ENCODE peak calls at places on chromosomes 13 and 19, in ten cellular contexts. O, M, G, N, P, I, Y, A, F and T are unnamed samples. For H3K4me1, the result is how much of the 10 kb centered on the place peaks cover.

GRCh38 chr13:56351041-56351440 is 789.7 kb upstream of the PRR20A start:
- DNase-seq in O (no peak), M (no peak), G (no peak), N (no peak), P (no peak), I (peak), Y (no peak), A (no peak), F (no peak), T (no peak)

GRCh38 chr13:62294210-62294609 is 878.6 kb upstream of the PCDH20 start:
- DNase-seq in O (no peak), M (no peak), G (no peak), N (no peak), P (no peak), I (no peak), Y (no peak), A (no peak), F (no peak), T (no peak)

GRCh38 chr19:10577951-10578350 is 9.2 kb downstream of the AP1M2 start:
- DNase-seq in O (no peak), M (no peak), G (no peak), N (no peak), P (no peak), I (no peak), Y (no peak), A (no peak), F (no peak), T (no peak)

GRCh38 chr13:74090869-74091605 is 43.2 kb downstream of the KLF12 start:
- DNase-seq in O (no peak), M (peak), G (no peak), N (no peak), P (no peak), I (no peak), Y (no peak), A (peak), F (no peak), T (no peak)

GRCh38 chr13:49914947-49915346 is 21.2 kb downstream of the SPRYD7 start:
- DNase-seq in O (no peak), M (no peak), G (no peak), N (no peak), P (no peak), I (no peak), Y (no peak), A (no peak), F (no peak), T (no peak)

GRCh38 chr19:15216363-15216762 is 15.6 kb upstream of the NOTCH3 start:
- DNase-seq in O (no peak), M (no peak), G (no peak), N (no peak), P (no peak), I (no peak), Y (no peak), A (no peak), F (no peak), T (no peak)

GRCh38 chr13:77265336-77265735 is 61.6 kb downstream of the MYCBP2 start:
- DNase-seq in O (no peak), M (no peak), G (no peak), N (no peak), P (no peak), I (no peak), Y (no peak), A (no peak), F (no peak), T (no peak)

GRCh38 chr13:33194820-33195692 is 90.5 kb downstream of the STARD13 start:
- DNase-seq in O (peak), M (no peak), G (no peak), N (no peak), P (no peak), I (no peak), Y (no peak), A (no peak), F (no peak), T (no peak)

GRCh38 chr19:34241513-34242337 is 12.6 kb upstream of the GARRE1 start:
- DNase-seq in O (peak), M (peak), G (no peak), N (no peak), P (peak), I (peak), Y (no peak), A (no peak), F (no peak), T (peak)

GRCh38 chr13:38602261-38602660 is 84.6 kb upstream of the FREM2 start:
- DNase-seq in O (no peak), M (no peak), G (no peak), N (no peak), P (no peak), I (no peak), Y (peak), A (no peak), F (no peak), T (no peak)

GRCh38 chr19:15107056-15108010 is at the start of gene SYDE1:
- DNase-seq in O (peak), M (no peak), G (peak), N (no peak), P (no peak), I (peak), Y (no peak), A (no peak), F (no peak), T (peak)

GRCh38 chr19:3692141-3693029 is 7.9 kb downstream of the PIP5K1C start:
- DNase-seq in O (no peak), M (peak), G (no peak), N (no peak), P (no peak), I (no peak), Y (no peak), A (peak), F (no peak), T (peak)

GRCh38 chr13:38341149-38341692 is 8.4 kb upstream of the UFM1 start:
- DNase-seq in O (no peak), M (no peak), G (no peak), N (no peak), P (no peak), I (no peak), Y (no peak), A (no peak), F (no peak), T (no peak)

GRCh38 chr19:47725759-47726401 is 12.7 kb downstream of the EHD2 start:
- DNase-seq in O (peak), M (no peak), G (no peak), N (peak), P (no peak), I (peak), Y (no peak), A (no peak), F (no peak), T (no peak)

GRCh38 chr13:75836441-75836840 is 200.3 kb downstream of the LMO7 start:
- DNase-seq in O (no peak), M (no peak), G (no peak), N (peak), P (no peak), I (peak), Y (no peak), A (no peak), F (no peak), T (no peak)

GRCh38 chr13:111291908-111292307 is 28.5 kb upstream of the TEX29 start:
- DNase-seq in O (no peak), M (no peak), G (no peak), N (no peak), P (no peak), I (no peak), Y (no peak), A (no peak), F (no peak), T (no peak)

GRCh38 chr19:48683349-48683748 is 10.5 kb upstream of the NTN5 start:
- DNase-seq in O (no peak), M (no peak), G (peak), N (no peak), P (peak), I (no peak), Y (peak), A (no peak), F (no peak), T (no peak)

GRCh38 chr13:23558675-23559536 is 11.3 kb upstream of the TNFRSF19 start:
- DNase-seq in O (peak), M (no peak), G (peak), N (peak), P (no peak), I (peak), Y (peak), A (no peak), F (peak), T (peak)

GRCh38 chr13:111905609-111905945 is 161.4 kb upstream of the SOX1 start:
- DNase-seq in O (no peak), M (no peak), G (no peak), N (no peak), P (no peak), I (no peak), Y (no peak), A (no peak), F (no peak), T (no peak)

GRCh38 chr13:46687810-46688209 is 109.2 kb downstream of the ESD start:
- DNase-seq in O (peak), M (no peak), G (no peak), N (no peak), P (no peak), I (peak), Y (no peak), A (no peak), F (no peak), T (peak)

GRCh38 chr13:40668335-40668734 is 1.9 kb upstream of the FOXO1 start:
- DNase-seq in O (peak), M (peak), G (peak), N (peak), P (peak), I (peak), Y (peak), A (no peak), F (peak), T (no peak)

GRCh38 chr13:113275387-113275786 is 21.7 kb upstream of the LAMP1 start:
- DNase-seq in O (peak), M (peak), G (peak), N (peak), P (peak), I (peak), Y (peak), A (peak), F (no peak), T (peak)

GRCh38 chr13:104318121-104318520 is 1251.9 kb upstream of the SLC10A2 start:
- DNase-seq in O (no peak), M (no peak), G (no peak), N (no peak), P (no peak), I (peak), Y (no peak), A (no peak), F (no peak), T (no peak)

GRCh38 chr19:14062558-14062855 is 631 bp upstream of the PALM3 start:
- DNase-seq in O (no peak), M (no peak), G (no peak), N (no peak), P (no peak), I (no peak), Y (no peak), A (no peak), F (no peak), T (no peak)

GRCh38 chr13:86425127-86425526 is 625.9 kb upstream of the SLITRK6 start:
- DNase-seq in O (no peak), M (no peak), G (no peak), N (no peak), P (no peak), I (peak), Y (no peak), A (no peak), F (no peak), T (no peak)

GRCh38 chr19:50909240-50910070 is 1.7 kb downstream of the KLK4 start:
- DNase-seq in O (peak), M (peak), G (peak), N (peak), P (no peak), I (peak), Y (peak), A (no peak), F (no peak), T (peak)

GRCh38 chr13:30112602-30113435 is 194.5 kb downstream of the KATNAL1 start:
- DNase-seq in O (peak), M (peak), G (peak), N (peak), P (peak), I (peak), Y (peak), A (peak), F (peak), T (peak)

GRCh38 chr19:17333611-17334413 is 843 bp downstream of the ANO8 start:
- DNase-seq in O (peak), M (peak), G (peak), N (no peak), P (peak), I (peak), Y (no peak), A (peak), F (no peak), T (peak)

GRCh38 chr13:46183018-46183940 is 1.3 kb upstream of the LCP1 start:
- DNase-seq in O (no peak), M (peak), G (no peak), N (no peak), P (no peak), I (no peak), Y (no peak), A (no peak), F (no peak), T (no peak)

GRCh38 chr13:43785681-43786471 is 896 bp downstream of the ENOX1 start:
- DNase-seq in O (peak), M (no peak), G (peak), N (peak), P (peak), I (peak), Y (peak), A (no peak), F (peak), T (peak)

GRCh38 chr19:54188224-54188871 is 1.0 kb downstream of the MBOAT7 start:
- DNase-seq in O (peak), M (peak), G (no peak), N (no peak), P (no peak), I (peak), Y (peak), A (no peak), F (no peak), T (no peak)

GRCh38 chr13:92913840-92914239 is 312.8 kb upstream of the GPC6 start:
- DNase-seq in O (no peak), M (no peak), G (no peak), N (no peak), P (no peak), I (no peak), Y (no peak), A (no peak), F (no peak), T (no peak)

GRCh38 chr19:19514215-19514633 is 1.1 kb downstream of the TSSK6 start:
- DNase-seq in O (no peak), M (no peak), G (peak), N (no peak), P (no peak), I (no peak), Y (peak), A (no peak), F (no peak), T (no peak)

GRCh38 chr13:51241720-51242119 is 19.5 kb downstream of the FAM124A start:
- DNase-seq in O (no peak), M (no peak), G (no peak), N (no peak), P (no peak), I (no peak), Y (no peak), A (no peak), F (no peak), T (no peak)

GRCh38 chr13:90868321-90868920 is 479.1 kb upstream of the MIR17HG start:
- DNase-seq in O (peak), M (peak), G (peak), N (no peak), P (no peak), I (peak), Y (peak), A (no peak), F (no peak), T (peak)

GRCh38 chr19:48608798-48609263 is 2.3 kb downstream of the SPACA4 start:
- DNase-seq in O (peak), M (peak), G (no peak), N (no peak), P (peak), I (peak), Y (no peak), A (peak), F (no peak), T (peak)

GRCh38 chr13:97574926-97575325 is 141.0 kb downstream of the RAP2A start:
- DNase-seq in O (peak), M (peak), G (peak), N (no peak), P (no peak), I (peak), Y (peak), A (no peak), F (no peak), T (peak)

GRCh38 chr13:30153871-30154426 is 153.4 kb downstream of the KATNAL1 start:
- DNase-seq in O (no peak), M (no peak), G (no peak), N (no peak), P (no peak), I (peak), Y (peak), A (no peak), F (no peak), T (no peak)

GRCh38 chr13:23792680-23793079 is 96.5 kb downstream of the MIPEP start:
- DNase-seq in O (no peak), M (no peak), G (no peak), N (no peak), P (no peak), I (no peak), Y (no peak), A (no peak), F (no peak), T (no peak)

GRCh38 chr19:13010992-13011652 is 15.8 kb downstream of the NFIX start:
- DNase-seq in O (no peak), M (no peak), G (no peak), N (no peak), P (no peak), I (no peak), Y (no peak), A (no peak), F (no peak), T (no peak)

GRCh38 chr19:13006431-13007281 is 11.4 kb downstream of the NFIX start:
- DNase-seq in O (no peak), M (no peak), G (no peak), N (no peak), P (no peak), I (no peak), Y (no peak), A (no peak), F (no peak), T (no peak)

GRCh38 chr19:13010038-13010991 is 15.0 kb downstream of the NFIX start:
- DNase-seq in O (no peak), M (no peak), G (peak), N (peak), P (no peak), I (peak), Y (peak), A (no peak), F (peak), T (no peak)

GRCh38 chr19:13007292-13008045 is 12.2 kb downstream of the NFIX start:
- DNase-seq in O (no peak), M (no peak), G (peak), N (peak), P (no peak), I (no peak), Y (peak), A (no peak), F (peak), T (no peak)

GRCh38 chr19:13008926-13009787 is 13.9 kb downstream of the NFIX start:
- DNase-seq in O (no peak), M (no peak), G (no peak), N (no peak), P (no peak), I (peak), Y (no peak), A (no peak), F (no peak), T (no peak)
- H3K4me3 ChIP-seq in O (no peak), M (no peak), G (no peak), N (no peak), P (no peak), I (no peak), Y (no peak), A (no peak), F (peak), T (no peak)

GRCh38 chr13:94761407-94761806 is 49.1 kb upstream of the SOX21 start:
- DNase-seq in O (no peak), M (no peak), G (no peak), N (no peak), P (no peak), I (peak), Y (no peak), A (no peak), F (no peak), T (peak)
- H3K4me1 ChIP-seq in O (under half), M (under half), G (under half), N (under half), P (under half), I (under half), Y (under half), A (under half), F (under half), T (under half)

GRCh38 chr19:9205506-9206113 is 13.8 kb downstream of the OR7D4 start:
- DNase-seq in O (peak), M (peak), G (peak), N (peak), P (peak), I (peak), Y (peak), A (peak), F (peak), T (peak)
- H3K4me3 ChIP-seq in O (no peak), M (peak), G (peak), N (no peak), P (no peak), I (no peak), Y (no peak), A (no peak), F (peak), T (no peak)

DNA sequence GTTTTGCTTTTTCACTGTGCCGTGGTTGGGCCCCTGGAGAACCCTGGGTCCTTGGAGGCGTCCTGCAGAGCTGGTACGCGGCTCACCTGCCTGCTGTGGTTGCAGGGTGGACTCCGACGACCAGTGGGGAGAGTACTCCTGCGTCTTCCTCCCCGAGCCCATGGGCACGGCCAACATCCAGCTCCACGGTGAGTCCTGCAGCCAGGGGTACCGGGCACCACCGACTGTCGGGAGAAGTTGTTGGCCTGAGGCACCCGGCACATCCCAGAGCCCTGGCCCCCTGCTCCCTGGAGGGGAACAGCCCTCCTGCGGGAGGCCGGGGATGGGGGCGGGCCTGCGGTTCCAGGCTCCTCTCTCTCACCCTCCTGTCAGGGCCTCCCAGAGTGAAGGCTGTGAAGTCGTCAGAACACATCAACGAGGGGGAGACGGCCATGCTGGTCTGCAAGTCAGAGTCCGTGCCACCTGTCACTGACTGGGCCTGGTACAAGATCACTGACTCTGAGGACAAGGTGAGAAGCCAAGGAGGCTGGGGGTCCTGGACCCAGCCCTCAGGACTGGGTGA is 8.0 kb downstream of the BSG start:
- DNase-seq in O (no peak), M (no peak), G (no peak), N (no peak), P (no peak), I (no peak), Y (no peak), A (no peak), F (no peak), T (no peak)
- H3K4me1 ChIP-seq in O (under half), M (under half), G (under half), N (under half), P (under half), I (under half), Y (under half), A (under half), F (under half), T (under half)